ENCODE peak calls at places on chromosomes 16 and 17, in eight cellular contexts. G is NCI-H1105; H is stimulated activated CD8-positive, alpha-beta memory T cell treated with anti-CD3 and anti-CD28 coated beads, Interleukin-4, amount 100 ng/mL, for 1 hour; E is H1; V is MM.1S; C is M059J; J is stomach; P is aorta. O is an unnamed sample.

GRCh38 chr17:60748232-60748631 is 70.6 kb downstream of the BCAS3 start:
- DNase-seq in C (no peak), G (no peak), V (no peak), E (no peak), J (no peak), H (no peak), P (no peak), O (no peak)

GRCh38 chr16:20866161-20866772 is 33.9 kb downstream of the DCUN1D3 start:
- DNase-seq in P (peak), E (no peak), J (peak), C (peak), H (no peak), V (no peak), G (no peak), O (no peak)

GRCh38 chr16:89471225-89471624 is 19.1 kb downstream of the ANKRD11 start:
- DNase-seq in J (no peak), C (peak), H (no peak), G (no peak), P (peak), V (no peak), E (no peak), O (no peak)

GRCh38 chr17:82458885-82459424 is 414 bp downstream of the NARF start:
- DNase-seq in E (no peak), J (peak), G (no peak), V (peak), C (peak), H (no peak), P (peak), O (peak)

GRCh38 chr16:56944954-56945839 is 13.3 kb downstream of the HERPUD1 start:
- DNase-seq in J (no peak), E (no peak), V (no peak), C (peak), H (no peak), G (no peak), P (no peak), O (no peak)

GRCh38 chr17:77151236-77151635 is 10.5 kb downstream of the SEC14L1 start:
- DNase-seq in C (no peak), H (no peak), G (no peak), E (no peak), P (no peak), J (no peak), V (peak), O (no peak)

GRCh38 chr16:67181346-67181745 is 2.4 kb downstream of the MATCAP1 start:
- DNase-seq in J (no peak), E (no peak), C (peak), G (no peak), P (no peak), H (no peak), V (no peak), O (no peak)

GRCh38 chr16:85812031-85812807 is 12.7 kb downstream of the COX4I1 start:
- DNase-seq in J (no peak), E (no peak), C (no peak), P (no peak), V (no peak), H (no peak), G (no peak), O (no peak)

GRCh38 chr16:3654249-3654991 is at the start of gene DNASE1:
- DNase-seq in E (peak), C (peak), J (peak), P (peak), V (peak), G (no peak), H (peak), O (no peak)

GRCh38 chr16:67240506-67240905 is 6.8 kb downstream of the FHOD1 start:
- DNase-seq in C (peak), V (no peak), G (no peak), E (no peak), P (peak), J (no peak), H (no peak), O (no peak)

GRCh38 chr16:28538733-28539596 is at the start of gene NUPR1:
- DNase-seq in G (no peak), J (peak), P (peak), E (no peak), V (no peak), C (peak), H (no peak), O (no peak)

GRCh38 chr16:85717393-85718152 is 28.8 kb upstream of the GINS2 start:
- DNase-seq in G (peak), C (peak), V (peak), J (peak), P (peak), E (no peak), H (peak), O (no peak)

GRCh38 chr16:11003141-11003540 is 58.8 kb downstream of the CLEC16A start:
- DNase-seq in C (no peak), E (no peak), V (no peak), G (no peak), P (no peak), H (no peak), J (no peak), O (no peak)

GRCh38 chr17:2282297-2282873 is 21.2 kb downstream of the SMG6 start:
- DNase-seq in P (no peak), C (peak), G (peak), H (no peak), J (no peak), V (peak), E (no peak), O (no peak)

GRCh38 chr16:505479-506245 is 21.9 kb upstream of the CAPN15 start:
- DNase-seq in V (no peak), P (peak), C (no peak), H (no peak), J (no peak), G (no peak), E (no peak), O (no peak)

O was measured in activated gamma-delta T cell.